ENCODE peak calls at places on chromosomes 13 and 19, in nine cellular contexts. W is KBM-7; U is activated naive CD4-positive, alpha-beta T cell treated with anti-CD3 and anti-CD28 coated beads for 36 hours; R is posterior vena cava; Y is trophoblast cell; N is activated CD8-positive, alpha-beta T cell treated with anti-CD3 and anti-CD28 coated beads for 36 hours; T is DMS153; I is mucosa of gallbladder; V is GM20000. G is an unnamed sample.

GRCh38 chr19:11142528-11143171 is 12.9 kb downstream of the SPC24 start:
- DNase-seq in W (no peak), U (no peak), R (peak), Y (peak), N (no peak), T (peak), I (peak), V (no peak), G (no peak)

GRCh38 chr13:40402931-40403412 is 263.5 kb downstream of the FOXO1 start:
- DNase-seq in W (no peak), U (no peak), R (no peak), Y (peak), N (no peak), T (no peak), I (no peak), V (no peak), G (no peak)

GRCh38 chr13:30049692-30050091 is 199.3 kb upstream of the UBL3 start:
- DNase-seq in W (no peak), U (no peak), R (no peak), Y (peak), N (peak), T (no peak), I (peak), V (no peak), G (no peak)

GRCh38 chr13:37109080-37109678 is 3.7 kb upstream of the CSNK1A1L start:
- DNase-seq in W (peak), U (no peak), R (no peak), Y (peak), N (no peak), T (peak), I (no peak), V (peak), G (no peak)

GRCh38 chr13:38348890-38349289 is 761 bp upstream of the UFM1 start:
- DNase-seq in W (no peak), U (peak), R (peak), Y (peak), N (peak), T (peak), I (no peak), V (no peak), G (peak)

GRCh38 chr13:52737900-52738299 is 1.7 kb downstream of the CNMD start:
- DNase-seq in W (no peak), U (no peak), R (no peak), Y (no peak), N (no peak), T (no peak), I (no peak), V (no peak), G (no peak)

GRCh38 chr19:34475026-34475974 is 6.3 kb upstream of the WTIP start:
- DNase-seq in W (no peak), U (peak), R (no peak), Y (peak), N (peak), T (no peak), I (no peak), V (no peak), G (no peak)

GRCh38 chr13:73473016-73473415 is 414.2 kb downstream of the KLF5 start:
- DNase-seq in W (no peak), U (no peak), R (no peak), Y (no peak), N (no peak), T (no peak), I (no peak), V (no peak), G (no peak)

GRCh38 chr19:10812902-10813404 is 23.1 kb downstream of the TMED1 start:
- DNase-seq in W (peak), U (peak), R (peak), Y (peak), N (peak), T (no peak), I (peak), V (no peak), G (no peak)

GRCh38 chr13:100987993-100988392 is 313.4 kb upstream of the TMTC4 start:
- DNase-seq in W (no peak), U (no peak), R (no peak), Y (peak), N (no peak), T (no peak), I (no peak), V (no peak), G (no peak)

GRCh38 chr19:42028304-42029216 is 34.5 kb upstream of the ATP1A3 start:
- DNase-seq in W (peak), U (peak), R (no peak), Y (no peak), N (peak), T (no peak), I (no peak), V (no peak), G (peak)

GRCh38 chr13:114107686-114108081 is 24.7 kb downstream of the RASA3 start:
- DNase-seq in W (no peak), U (no peak), R (peak), Y (no peak), N (no peak), T (no peak), I (no peak), V (no peak), G (peak)

GRCh38 chr19:54587026-54587425 is 6.4 kb upstream of the LILRA1 start:
- DNase-seq in W (no peak), U (no peak), R (no peak), Y (no peak), N (no peak), T (no peak), I (no peak), V (no peak), G (no peak)

GRCh38 chr19:7415163-7415856 is 66.6 kb downstream of the ARHGEF18 start:
- DNase-seq in W (no peak), U (no peak), R (no peak), Y (no peak), N (no peak), T (peak), I (peak), V (no peak), G (no peak)

G was measured in activated effector memory CD4-positive, alpha-beta T cell treated with anti-CD3 and anti-CD28 coated beads, Interleukin-2, amount 50 U/mL, for 16 hours.